ENCODE peak calls at places on chromosomes 4 and X, in six cellular contexts. O is SK-N-SH, N is HepG2, U is GM12892, E is GM12878, L is K562. K is an unnamed sample.

GRCh38 chr4:83054928-83055327 is 19.9 kb downstream of the COPS4 start:
- DNase-seq in U (peak; percentile 3), L (no peak), O (peak; percentile 10), N (no peak), E (no peak), K (no peak)

GRCh38 chr4:185554243-185555126 is 19.2 kb upstream of the PDLIM3 start:
- DNase-seq in U (no peak), N (no peak), E (no peak), O (no peak), L (no peak), K (no peak)

GRCh38 chrX:69389221-69389620 is 114.9 kb upstream of the NALF2 start:
- DNase-seq in N (no peak), E (no peak), U (no peak), L (no peak), O (no peak), K (no peak)

GRCh38 chrX:39813631-39814246 is 284.0 kb downstream of the BCOR start:
- DNase-seq in E (no peak), O (peak; percentile 71), U (no peak), L (no peak), N (no peak), K (no peak)

GRCh38 chrX:23598561-23598960 is 68.7 kb upstream of the PRDX4 start:
- DNase-seq in E (no peak), N (no peak), L (no peak), O (no peak), U (no peak), K (no peak)

GRCh38 chr4:28391877-28392276 is 1531.2 kb downstream of the STIM2 start:
- DNase-seq in O (no peak), L (no peak), U (no peak), E (no peak), N (no peak), K (no peak)

GRCh38 chr4:41135761-41136160 is 78.6 kb downstream of the APBB2 start:
- DNase-seq in L (no peak), U (no peak), O (no peak), E (no peak), N (no peak), K (no peak)

GRCh38 chrX:22105231-22105630 is 73.1 kb downstream of the PHEX start:
- DNase-seq in L (no peak), U (no peak), E (no peak), O (no peak), N (no peak), K (no peak)

GRCh38 chr4:39369301-39369700 is 3.1 kb upstream of the RFC1 start:
- DNase-seq in U (no peak), L (no peak), O (no peak), N (no peak), E (no peak), K (no peak)

GRCh38 chr4:8191136-8191747 is 7.8 kb upstream of the SH3TC1 start:
- DNase-seq in U (peak; percentile 69), L (peak; percentile 67), N (peak; percentile 33), O (no peak), E (peak; percentile 44), K (no peak)

GRCh38 chr4:169397762-169398161 is 127.0 kb upstream of the SH3RF1 start:
- DNase-seq in L (no peak), N (no peak), E (no peak), U (no peak), O (no peak), K (no peak)

GRCh38 chrX:17613979-17614572 is 123.2 kb upstream of the SCML1 start:
- DNase-seq in N (peak; percentile 24), L (no peak), O (no peak), U (no peak), E (no peak), K (no peak)

GRCh38 chr4:1747603-1747967 is 26.3 kb downstream of the TACC3 start:
- DNase-seq in O (no peak), N (no peak), U (no peak), E (no peak), L (no peak), K (no peak)

GRCh38 chr4:1745697-1746096 is 24.4 kb downstream of the TACC3 start:
- DNase-seq in L (no peak), U (no peak), O (no peak), N (no peak), E (no peak), K (no peak)

GRCh38 chr4:1745165-1745564 is 23.8 kb downstream of the TACC3 start:
- DNase-seq in E (no peak), O (no peak), L (no peak), N (no peak), U (no peak), K (no peak)

GRCh38 chr4:1746919-1747602 is 25.7 kb downstream of the TACC3 start:
- DNase-seq in O (no peak), E (no peak), L (no peak), U (no peak), N (peak; percentile 86), K (no peak)

DNA sequence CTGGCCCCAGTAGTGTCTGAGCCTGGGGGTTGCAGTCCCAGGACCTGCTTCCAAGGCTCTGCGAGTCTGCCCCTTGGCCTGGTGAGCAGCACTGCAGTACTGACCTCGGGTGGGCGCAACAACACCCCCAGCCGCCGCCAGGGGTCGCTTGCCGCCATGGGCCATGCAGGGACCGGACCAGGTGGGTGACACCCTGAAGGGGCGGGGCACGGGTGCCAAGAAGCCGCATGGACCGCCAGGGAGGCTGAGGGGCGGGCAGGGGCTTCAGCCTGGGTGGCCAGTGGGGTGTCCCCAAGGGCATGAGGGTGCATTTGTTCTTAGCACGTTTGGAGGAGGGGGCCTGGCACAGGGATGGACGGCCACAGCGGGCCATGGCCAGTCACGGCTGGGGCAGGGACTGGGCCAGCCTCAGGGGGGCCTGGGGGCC is 25.0 kb downstream of the TACC3 start:
- DNase-seq in N (peak; percentile 82), E (no peak), L (peak; percentile 83), O (peak; percentile 96), U (peak; percentile 87), K (peak; percentile 93)
- TF ChIP-seq TAF1 in N (no peak), E (no peak), L (no peak), O (no peak), U (no peak), K (no peak)

DNA sequence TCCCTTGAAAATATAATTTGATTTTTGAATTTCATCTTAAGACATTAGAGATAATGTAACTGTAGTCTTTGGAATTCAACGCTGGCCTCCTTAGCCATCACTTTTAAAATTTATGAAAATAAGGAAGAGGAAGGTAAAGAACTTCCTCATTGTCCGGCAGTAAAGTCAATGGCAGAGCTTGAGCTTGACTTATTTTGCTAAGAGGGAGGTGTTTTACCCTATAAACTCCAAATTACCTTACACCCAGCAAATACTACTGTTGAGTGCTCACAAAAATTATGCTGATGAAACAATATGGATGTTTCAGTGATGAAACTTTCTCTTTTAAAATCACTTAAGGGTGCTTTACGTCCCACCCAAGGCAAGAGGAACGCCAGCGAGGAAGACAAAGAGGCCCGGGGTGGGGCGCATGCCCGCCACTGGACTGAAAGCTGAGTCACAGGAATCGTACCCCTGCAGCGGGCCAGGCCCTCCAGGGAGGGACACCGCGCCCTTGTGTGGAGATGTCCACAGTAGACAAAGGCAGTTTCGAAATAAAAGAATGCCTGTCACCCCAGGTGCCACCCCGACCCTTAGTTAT is 603 bp upstream of the TMSB4X start:
- DNase-seq in L (peak; percentile 63), N (no peak), E (no peak), U (no peak), O (peak; percentile 46), K (no peak)
- TF ChIP-seq TAF1 in L (no peak), N (no peak), E (no peak), U (no peak), O (no peak), K (no peak)

GRCh38 chr4:95107635-95108034 is 349.9 kb downstream of the BMPR1B start:
- DNase-seq in N (peak; percentile 24), L (no peak), E (no peak), U (no peak), O (no peak), K (no peak)
- TF ChIP-seq TAF1 in N (no peak), L (no peak), E (no peak), U (no peak), O (no peak), K (no peak)

DNA sequence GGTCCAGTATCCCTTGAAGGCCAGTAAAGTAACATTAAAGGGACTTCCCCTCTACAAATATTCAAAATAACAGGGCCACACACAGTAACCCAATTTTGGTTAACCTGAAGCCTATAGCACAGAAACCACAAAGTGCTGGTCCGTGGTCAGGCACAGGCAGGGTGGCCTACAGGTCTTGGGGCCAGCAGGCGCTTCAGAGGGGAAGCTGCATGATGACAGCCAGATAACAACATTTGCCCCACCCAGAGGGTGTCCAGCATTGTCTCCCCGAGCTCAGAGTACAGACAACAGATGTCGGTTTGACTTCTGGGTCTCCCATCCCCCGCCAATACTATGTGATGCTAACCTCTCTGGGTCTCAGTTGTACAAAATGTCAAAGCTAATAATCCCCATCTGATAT is 51.1 kb downstream of the SH3KBP1 start:
- DNase-seq in L (no peak), E (no peak), O (no peak), U (no peak), N (no peak), K (no peak)
- TF ChIP-seq TAF1 in L (no peak), E (no peak), O (no peak), U (no peak), N (no peak), K (no peak)

K was measured in GM12891.